ENCODE peak calls at places on chromosomes 2 and 18, in ten cellular contexts. J, S, A, Y, K, L, W, P, H and D are unnamed samples.

GRCh38 chr2:224772494-224772893 is 56.3 kb upstream of the CCDC195 start:
- DNase-seq in K (no peak), W (no peak), A (no peak), Y (no peak), S (no peak), P (no peak), J (no peak), H (no peak), L (no peak), D (no peak)

GRCh38 chr2:121075006-121075545 is 209.9 kb downstream of the TFCP2L1 start:
- DNase-seq in S (peak; percentile 30), P (no peak), K (peak; percentile 95), H (peak; percentile 91), Y (peak; percentile 83), L (peak; percentile 54), J (peak; percentile 96), W (no peak), A (no peak), D (no peak)

GRCh38 chr2:223578846-223579245 is 23.3 kb downstream of the SCG2 start:
- DNase-seq in L (no peak), A (no peak), P (no peak), S (no peak), H (no peak), Y (no peak), J (no peak), W (no peak), K (no peak), D (no peak)

GRCh38 chr2:48399828-48400552 is 130.0 kb upstream of the STON1 start:
- DNase-seq in Y (no peak), L (no peak), W (no peak), K (no peak), J (no peak), A (no peak), S (no peak), P (no peak), H (no peak), D (no peak)

GRCh38 chr2:30629866-30630265 is 177.4 kb downstream of the CAPN13 start:
- DNase-seq in Y (no peak), P (no peak), S (no peak), A (no peak), K (no peak), J (no peak), L (no peak), W (no peak), H (no peak), D (no peak)

GRCh38 chr2:143034292-143035074 is 94.7 kb upstream of the ARHGAP15 start:
- DNase-seq in P (no peak), J (peak; percentile 82), K (peak; percentile 67), A (no peak), W (peak; percentile 48), Y (peak; percentile 75), S (peak; percentile 37), L (peak; percentile 48), H (peak; percentile 31), D (peak; percentile 48)

GRCh38 chr18:9321017-9321452 is 13.5 kb upstream of the TWSG1 start:
- DNase-seq in K (no peak), A (no peak), J (no peak), Y (no peak), P (no peak), L (no peak), S (no peak), W (no peak), H (no peak), D (no peak)

GRCh38 chr2:238791345-238791744 is 56.5 kb upstream of the TWIST2 start:
- DNase-seq in Y (no peak), H (no peak), A (no peak), J (no peak), S (no peak), W (no peak), K (no peak), L (no peak), P (no peak), D (no peak)

GRCh38 chr18:13629841-13630747 is 96.3 kb downstream of the FAM210A start:
- DNase-seq in A (peak; percentile 79), H (peak; percentile 61), J (peak; percentile 63), P (peak; percentile 44), Y (peak; percentile 76), W (peak; percentile 59), L (no peak), S (peak; percentile 48), K (peak; percentile 48), D (peak; percentile 67)

GRCh38 chr2:119809329-119810038 is 49.8 kb downstream of the PTPN4 start:
- DNase-seq in P (no peak), J (peak; percentile 51), S (no peak), Y (no peak), K (no peak), H (no peak), A (no peak), L (no peak), W (no peak), D (no peak)

GRCh38 chr2:199607914-199608313 is 150.2 kb upstream of the SATB2 start:
- DNase-seq in A (no peak), H (no peak), Y (no peak), S (no peak), P (no peak), W (no peak), K (no peak), L (no peak), J (no peak), D (no peak)

GRCh38 chr2:73983322-73984202 is 1.1 kb upstream of the TET3 start:
- DNase-seq in W (no peak), S (peak; percentile 11), J (peak; percentile 91), L (peak; percentile 97), P (peak; percentile 35), A (peak; percentile 88), Y (no peak), K (peak; percentile 88), H (peak; percentile 37), D (no peak)

GRCh38 chr2:27431395-27431794 is 3.0 kb downstream of the NRBP1 start:
- DNase-seq in S (no peak), A (no peak), W (no peak), Y (no peak), H (no peak), P (no peak), K (no peak), J (peak; percentile 35), L (no peak), D (no peak)

GRCh38 chr18:44231936-44232335 is 448.8 kb upstream of the SETBP1 start:
- DNase-seq in J (no peak), S (no peak), L (no peak), P (no peak), A (no peak), K (no peak), W (no peak), H (no peak), Y (no peak), D (no peak)

GRCh38 chr2:169900686-169901085 is 73.4 kb downstream of the UBR3 start:
- DNase-seq in P (no peak), A (no peak), Y (no peak), H (no peak), L (no peak), K (no peak), J (peak; percentile 16), S (no peak), W (no peak), D (no peak)

GRCh38 chr2:180276733-180277132 is 269.6 kb upstream of the CWC22 start:
- DNase-seq in H (no peak), K (no peak), J (no peak), W (no peak), Y (no peak), S (no peak), L (no peak), A (no peak), P (no peak), D (no peak)

DNA sequence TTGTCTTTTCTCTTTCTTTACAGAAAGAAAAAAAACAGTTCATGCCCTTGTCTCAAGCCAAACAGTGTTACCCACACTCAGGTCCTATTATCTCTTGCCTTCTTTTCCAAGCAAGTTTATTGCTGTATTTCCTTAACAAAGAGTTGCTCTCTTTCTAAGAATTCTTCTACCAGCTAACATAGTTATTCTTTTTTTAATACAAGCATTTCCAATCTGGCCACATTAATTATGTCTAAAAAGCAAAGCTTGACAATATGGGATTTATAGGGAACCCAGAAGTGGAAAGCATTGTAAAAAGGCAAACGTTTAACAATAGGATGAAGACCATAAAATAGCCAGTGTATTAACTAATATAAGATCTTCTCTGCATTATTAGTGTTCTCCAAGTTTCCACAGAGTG is 272.5 kb upstream of the CWC22 start:
- DNase-seq in P (no peak), W (no peak), Y (no peak), L (no peak), K (no peak), H (no peak), S (no peak), J (no peak), A (no peak), D (no peak)
- TF ChIP-seq CTCF in P (no peak), W (no peak), Y (no peak), L (no peak), K (no peak), H (no peak), S (no peak), J (no peak), A (no peak), D (no peak)

DNA sequence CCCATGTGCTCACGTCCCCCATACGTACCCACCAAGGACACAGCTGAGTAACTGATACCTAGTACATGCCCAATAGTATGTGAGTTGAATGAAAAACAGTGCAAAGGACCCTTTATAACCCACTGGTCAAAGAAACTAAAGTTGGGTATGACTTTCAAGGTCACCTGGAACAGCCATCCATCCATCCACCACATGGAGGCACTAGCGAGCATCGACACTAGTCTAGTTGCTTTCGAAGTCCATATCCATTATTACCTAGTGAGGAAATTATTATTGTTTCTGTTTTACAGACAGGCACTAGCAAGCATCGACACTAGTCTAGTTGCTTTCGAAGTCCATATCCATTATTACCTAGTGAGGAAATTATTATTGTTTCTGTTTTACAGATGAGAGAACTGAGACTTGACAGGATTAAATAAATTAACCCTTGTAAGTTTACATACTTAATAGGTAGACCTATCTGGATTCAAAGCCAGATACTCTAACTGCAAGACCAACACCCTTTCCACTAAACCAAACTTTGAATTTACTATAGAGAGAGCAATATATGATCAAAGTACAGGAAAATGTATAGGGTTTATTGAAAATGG is 233.7 kb downstream of the METTL4 start:
- DNase-seq in A (no peak), P (peak; percentile 30), K (peak; percentile 19), Y (peak; percentile 43), W (peak; percentile 26), S (peak; percentile 30), L (peak; percentile 42), H (peak; percentile 1), J (peak; percentile 57), D (no peak)
- TF ChIP-seq CTCF in A (no peak), P (no peak), K (peak; percentile 27), Y (peak; percentile 41), W (peak; percentile 42), S (peak; percentile 56), L (peak; percentile 32), H (peak; percentile 21), J (peak; percentile 57), D (peak; percentile 82)

DNA sequence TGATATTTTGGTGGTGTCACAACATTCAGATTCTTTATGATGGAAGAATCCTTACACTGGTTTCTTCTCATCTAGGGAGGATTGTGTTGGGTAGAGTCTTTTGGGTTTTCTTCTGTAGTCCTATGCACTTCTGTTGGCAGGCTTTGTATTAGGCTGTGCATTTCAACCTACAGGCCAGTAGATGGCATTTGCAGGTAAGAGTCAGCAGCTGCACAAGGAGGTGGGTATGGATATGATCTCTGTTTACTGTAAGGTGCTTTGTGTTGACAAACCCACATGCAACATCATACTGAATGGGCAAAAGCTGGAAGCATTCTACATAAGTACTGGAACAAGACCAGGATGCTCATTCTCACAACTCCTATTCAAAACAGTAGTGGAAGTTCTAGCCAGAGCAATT is 656.8 kb downstream of the METTL4 start:
- DNase-seq in K (peak; percentile 22), H (peak; percentile 0), P (no peak), A (no peak), L (no peak), W (no peak), S (no peak), Y (no peak), J (peak; percentile 50), D (no peak)
- TF ChIP-seq CTCF in K (peak; percentile 29), H (peak; percentile 9), P (no peak), A (no peak), L (no peak), W (no peak), S (peak; percentile 60), Y (peak; percentile 33), J (peak; percentile 60), D (no peak)

GRCh38 chr2:58709687-58710354 is 468.7 kb upstream of the FANCL start:
- DNase-seq in L (no peak), W (no peak), K (no peak), Y (no peak), P (no peak), H (no peak), S (no peak), A (no peak), J (no peak), D (no peak)
- TF ChIP-seq CTCF in L (no peak), W (no peak), K (no peak), Y (no peak), P (no peak), H (no peak), S (no peak), A (no peak), J (no peak), D (no peak)